ENCODE peak calls at places on chromosome 17, in six cellular contexts. B is kidney; S is astrocyte of the cerebellum; X is foreskin fibroblast; O is CD8-positive, alpha-beta T cell; J is AG04450. M is an unnamed sample.

GRCh38 chr17:78131172-78132085 is 858 bp downstream of the TMC8 start:
- DNase-seq in B (peak; percentile 82), S (no peak), J (no peak), X (no peak), O (no peak), M (no peak)

GRCh38 chr17:56499799-56500388 is 93.6 kb upstream of the NOG start:
- DNase-seq in S (no peak), B (no peak), O (no peak), X (no peak), J (no peak), M (no peak)

GRCh38 chr17:35103271-35103670 is 16.4 kb downstream of the RAD51D start:
- DNase-seq in X (no peak), B (no peak), S (no peak), J (no peak), O (no peak), M (no peak)

GRCh38 chr17:8020251-8020650 is 17.8 kb downstream of the GUCY2D start:
- DNase-seq in B (peak; percentile 43), S (no peak), X (no peak), J (no peak), O (no peak), M (no peak)

GRCh38 chr17:28216528-28216927 is 102.5 kb upstream of the TMEM97 start:
- DNase-seq in X (peak; percentile 55), B (no peak), J (no peak), S (no peak), O (no peak), M (no peak)

GRCh38 chr17:73293480-73293911 is 18.3 kb downstream of the CDC42EP4 start:
- DNase-seq in J (no peak), S (no peak), O (no peak), X (peak; percentile 85), B (peak; percentile 92), M (no peak)

GRCh38 chr17:17387017-17387416 is 83.8 kb downstream of the NT5M start:
- DNase-seq in B (peak; percentile 84), S (no peak), O (no peak), X (no peak), J (no peak), M (no peak)

GRCh38 chr17:50935201-50936124 is 69.3 kb upstream of the TOB1 start:
- DNase-seq in S (no peak), X (no peak), B (peak; percentile 87), J (no peak), O (no peak), M (no peak)

GRCh38 chr17:37774508-37774907 is 29.6 kb upstream of the HNF1B start:
- DNase-seq in B (no peak), X (no peak), J (no peak), S (no peak), O (no peak), M (peak; percentile 71)

GRCh38 chr17:32117399-32117798 is 24.9 kb upstream of the RHOT1 start:
- DNase-seq in B (no peak), O (no peak), X (no peak), J (no peak), S (no peak), M (no peak)

GRCh38 chr17:13421581-13421980 is 180.1 kb downstream of the HS3ST3A1 start:
- DNase-seq in O (no peak), J (no peak), B (no peak), S (no peak), X (no peak), M (no peak)

GRCh38 chr17:70767102-70767701 is 597.9 kb downstream of the KCNJ2 start:
- DNase-seq in O (no peak), J (peak; percentile 3), B (no peak), X (peak; percentile 11), S (peak; percentile 32), M (peak; percentile 15)

GRCh38 chr17:45013021-45013997 is 38.1 kb downstream of the DCAKD start:
- DNase-seq in X (no peak), O (no peak), S (peak; percentile 3), B (no peak), J (no peak), M (no peak)

GRCh38 chr17:8685396-8685795 is 54.9 kb upstream of the MYH10 start:
- DNase-seq in O (no peak), S (no peak), J (no peak), X (no peak), B (no peak), M (no peak)

GRCh38 chr17:512311-512710 is 159.7 kb upstream of the RPH3AL start:
- DNase-seq in S (no peak), O (no peak), X (no peak), B (no peak), J (no peak), M (no peak)

GRCh38 chr17:5516060-5516792 is 29.9 kb downstream of the MIS12 start:
- DNase-seq in O (no peak), S (peak; percentile 87), J (peak; percentile 97), B (no peak), X (peak; percentile 96), M (no peak)

DNA sequence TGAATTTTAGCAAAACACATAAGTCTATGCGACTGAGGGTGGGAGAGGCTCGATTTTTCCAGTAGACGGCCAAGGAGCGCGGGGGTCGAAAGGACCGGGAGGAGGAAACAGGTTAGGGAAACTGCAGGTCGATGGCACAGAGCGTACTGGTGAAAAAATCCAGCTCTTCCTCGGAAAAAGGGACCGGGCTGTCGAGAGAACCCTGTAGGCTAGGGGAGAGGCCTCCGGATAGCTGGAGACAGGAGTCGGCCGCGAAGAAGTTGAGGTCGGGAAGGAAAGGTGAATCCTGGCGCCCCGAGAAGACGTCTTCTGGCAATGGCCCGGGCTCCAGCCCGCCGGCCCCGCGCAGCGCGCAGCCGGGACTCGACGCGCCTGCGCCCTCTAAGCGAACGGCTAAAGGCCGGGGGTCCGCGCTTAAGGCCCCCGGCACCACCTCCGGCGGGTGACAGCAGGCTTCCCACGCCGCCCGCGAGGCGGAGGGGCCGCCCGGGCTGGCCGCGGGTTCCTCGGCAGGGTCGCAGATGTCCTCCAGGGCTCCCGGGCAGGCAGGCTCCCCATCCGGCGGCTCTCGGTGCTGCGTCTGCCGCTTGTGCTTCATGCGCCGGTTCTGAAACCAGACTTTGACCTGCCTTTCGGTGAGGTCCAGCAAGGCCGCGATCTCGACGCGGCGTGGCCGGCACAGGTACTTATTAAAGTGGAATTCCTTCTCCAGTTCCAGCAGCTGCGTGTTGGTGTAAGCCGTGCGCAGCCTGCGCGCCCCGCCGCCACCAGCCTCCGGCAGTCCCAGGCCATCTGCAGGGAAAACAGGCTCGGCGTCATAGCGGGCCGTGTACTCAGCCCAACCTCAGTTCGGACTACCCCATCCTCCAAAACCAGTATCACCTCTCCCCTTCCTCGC is 1.7 kb downstream of the HOXB2 start:
- DNase-seq in S (no peak), X (peak; percentile 59), B (no peak), O (peak; percentile 44), J (no peak), M (peak; percentile 72)
- TF ChIP-seq CTCF in S (no peak), X (no peak), B (no peak), O (no peak), J (no peak), M (no peak)

GRCh38 chr17:42311240-42312034 is 23.1 kb downstream of the STAT5A start:
- DNase-seq in J (peak; percentile 86), S (peak; percentile 57), X (peak; percentile 95), O (no peak), B (peak; percentile 97), M (no peak)

GRCh38 chr17:42312285-42313130 is 24.2 kb downstream of the STAT5A start:
- DNase-seq in S (peak; percentile 45), X (peak; percentile 81), J (peak; percentile 55), B (peak; percentile 96), O (peak; percentile 60), M (peak; percentile 82)

GRCh38 chr17:42309142-42309541 is 20.8 kb downstream of the STAT5A start:
- DNase-seq in X (no peak), O (no peak), J (no peak), B (no peak), S (no peak), M (no peak)

GRCh38 chr17:42312035-42312284 is 23.7 kb downstream of the STAT5A start:
- DNase-seq in S (no peak), B (no peak), O (no peak), X (no peak), J (no peak), M (no peak)

DNA sequence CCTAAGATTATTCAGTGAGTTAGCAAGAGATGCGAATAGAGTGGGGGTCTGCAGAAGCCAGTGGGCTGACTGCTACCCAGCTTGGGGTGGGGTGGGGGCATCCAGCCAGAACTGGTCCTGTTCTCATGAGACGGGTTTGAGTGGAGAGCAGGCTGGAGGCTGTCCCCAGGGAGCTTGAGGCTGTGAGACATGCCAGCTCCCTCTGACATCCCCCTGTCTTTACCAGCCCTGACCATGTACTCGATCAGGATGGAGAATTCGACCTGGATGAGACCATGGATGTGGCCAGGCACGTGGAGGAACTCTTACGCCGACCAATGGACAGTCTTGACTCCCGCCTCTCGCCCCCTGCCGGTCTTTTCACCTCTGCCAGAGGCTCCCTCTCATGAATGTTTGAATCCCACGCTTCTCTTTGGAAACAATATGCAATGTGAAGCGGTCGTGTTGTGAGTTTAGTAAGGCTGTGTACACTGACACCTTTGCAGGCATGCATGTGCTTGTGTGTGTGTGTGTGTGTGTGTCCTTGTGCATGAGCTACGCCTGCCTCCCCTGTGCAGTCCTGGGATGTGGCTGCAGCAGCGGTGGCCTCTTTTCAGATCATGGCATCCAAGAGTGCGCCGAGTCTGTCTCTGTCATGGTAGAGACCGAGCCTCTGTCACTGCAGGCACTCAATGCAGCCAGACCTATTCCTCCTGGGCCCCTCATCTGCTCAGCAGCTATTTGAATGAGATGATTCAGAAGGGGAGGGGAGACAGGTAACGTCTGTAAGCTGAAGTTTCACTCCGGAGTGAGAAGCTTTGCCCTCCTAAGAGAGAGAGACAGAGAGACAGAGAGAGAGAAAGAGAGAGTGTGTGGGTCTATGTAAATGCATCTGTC is 22.2 kb downstream of the STAT5A start:
- DNase-seq in X (no peak), B (no peak), O (no peak), J (no peak), S (no peak), M (no peak)
- TF ChIP-seq CTCF in X (no peak), B (no peak), O (no peak), J (peak; percentile 3), S (peak; percentile 33), M (no peak)

GRCh38 chr17:54111576-54111975 is 288.8 kb downstream of the KIF2B start:
- DNase-seq in S (no peak), O (no peak), J (no peak), X (no peak), B (no peak), M (no peak)
- TF ChIP-seq CTCF in S (no peak), O (no peak), J (no peak), X (no peak), B (no peak), M (no peak)

GRCh38 chr17:81831957-81832607 is 1.0 kb downstream of the MCRIP1 start:
- DNase-seq in S (no peak), J (no peak), O (no peak), X (peak; percentile 48), B (peak; percentile 81), M (no peak)
- TF ChIP-seq CTCF in S (no peak), J (no peak), O (no peak), X (no peak), B (no peak), M (no peak)

DNA sequence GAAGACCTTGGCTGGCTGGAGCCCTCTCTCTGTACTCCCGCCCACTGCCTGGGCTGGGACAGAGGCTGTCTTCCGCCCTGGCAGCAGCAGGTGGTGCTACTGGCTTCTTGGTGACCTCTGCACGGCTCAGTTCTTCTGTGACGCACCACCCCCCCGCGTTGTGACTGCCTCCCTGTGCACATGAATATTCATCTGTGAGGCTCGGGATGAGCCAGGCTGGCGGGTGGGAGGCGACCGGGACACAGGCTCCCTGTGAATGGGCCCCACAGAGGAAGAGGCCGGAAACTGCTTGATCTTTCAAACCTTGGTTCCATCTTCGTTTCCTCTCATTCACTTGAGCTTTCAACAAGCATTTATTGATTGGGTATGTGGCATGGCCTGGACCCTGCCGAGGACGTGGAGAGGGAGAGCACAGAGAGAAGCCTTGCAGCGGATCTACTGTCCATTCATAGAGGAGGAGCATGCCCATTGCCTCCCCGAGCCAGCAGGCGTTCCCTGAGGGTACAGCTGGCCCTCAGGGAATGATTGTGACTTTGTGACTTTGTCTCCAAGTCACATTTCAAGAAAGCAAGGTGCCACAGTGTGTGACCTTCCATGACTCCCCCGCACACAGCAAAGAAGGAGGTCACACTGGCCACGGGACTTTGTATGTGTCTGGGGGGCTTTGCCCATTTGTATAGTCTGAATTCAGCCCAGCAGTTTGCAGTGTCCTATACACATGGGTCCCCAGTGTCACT is 45.0 kb downstream of the B9D1 start:
- DNase-seq in J (peak; percentile 21), B (peak; percentile 97), X (peak; percentile 81), O (no peak), S (peak; percentile 75), M (peak; percentile 80)
- TF ChIP-seq CTCF in J (no peak), B (peak; percentile 19), X (peak; percentile 11), O (no peak), S (peak; percentile 24), M (peak; percentile 52)

M was measured in GM10248.